ENCODE peak calls at places on chromosomes 1 and 21, in six cellular contexts. V, N, O, Q, Y and R are unnamed samples.
A peak's percentile ranks its signal among the peaks of the same experiment; 100 is the strongest.

GRCh38 chr1:10726355-10726754 is 70.1 kb downstream of the CASZ1 start:
- DNase-seq in V (no peak), N (no peak), O (no peak), Q (no peak), Y (no peak), R (no peak)

GRCh38 chr21:36773111-36773510 is 74.2 kb downstream of the SIM2 start:
- DNase-seq in V (no peak), N (no peak), O (no peak), Q (no peak), Y (no peak), R (no peak)

GRCh38 chr21:44088401-44088780 is 18.8 kb upstream of the PWP2 start:
- DNase-seq in V (no peak), N (no peak), O (no peak), Q (no peak), Y (no peak), R (no peak)

GRCh38 chr1:220819627-220820026 is 32.9 kb downstream of the MTARC1 start:
- DNase-seq in V (no peak), N (no peak), O (no peak), Q (no peak), Y (no peak), R (no peak)

GRCh38 chr1:24009406-24009805 is 29.3 kb upstream of the SRSF10 start:
- DNase-seq in V (no peak), N (peak; percentile 31), O (no peak), Q (no peak), Y (no peak), R (no peak)

GRCh38 chr1:2194898-2195673 is 514 bp upstream of the FAAP20 start:
- DNase-seq in V (peak; percentile 77), N (peak; percentile 93), O (no peak), Q (peak; percentile 80), Y (peak; percentile 92), R (peak; percentile 67)

GRCh38 chr21:35072960-35073359 is 23.9 kb upstream of the RUNX1 start:
- DNase-seq in V (no peak), N (no peak), O (no peak), Q (no peak), Y (no peak), R (no peak)

GRCh38 chr1:27391511-27392095 is 819 bp upstream of the GPR3 start:
- DNase-seq in V (no peak), N (peak; percentile 74), O (no peak), Q (no peak), Y (peak; percentile 69), R (no peak)

GRCh38 chr1:178076607-178077006 is 17.3 kb upstream of the RASAL2 start:
- DNase-seq in V (no peak), N (no peak), O (no peak), Q (no peak), Y (no peak), R (no peak)

GRCh38 chr1:30366914-30367313 is 356.5 kb downstream of the MATN1 start:
- DNase-seq in V (no peak), N (no peak), O (no peak), Q (no peak), Y (no peak), R (no peak)

GRCh38 chr1:39268112-39268581 is 63.7 kb downstream of the MACF1 start:
- DNase-seq in V (no peak), N (peak; percentile 28), O (peak; percentile 63), Q (no peak), Y (peak; percentile 24), R (no peak)

GRCh38 chr1:156709743-156710489 is 4.5 kb upstream of the CRABP2 start:
- DNase-seq in V (no peak), N (no peak), O (no peak), Q (no peak), Y (no peak), R (no peak)

GRCh38 chr1:55720243-55720642 is 505.1 kb upstream of the USP24 start:
- DNase-seq in V (no peak), N (peak; percentile 14), O (no peak), Q (no peak), Y (no peak), R (no peak)

GRCh38 chr1:56200446-56200845 is 378.9 kb downstream of the PLPP3 start:
- DNase-seq in V (no peak), N (no peak), O (no peak), Q (no peak), Y (no peak), R (no peak)

GRCh38 chr1:18632711-18633427 is 2.2 kb downstream of the PAX7 start:
- DNase-seq in V (no peak), N (no peak), O (no peak), Q (no peak), Y (peak; percentile 43), R (no peak)

GRCh38 chr1:116279715-116280114 is 93.3 kb upstream of the ATP1A1 start:
- DNase-seq in V (no peak), N (no peak), O (no peak), Q (no peak), Y (no peak), R (no peak)

GRCh38 chr1:212858461-212859265 is 588 bp downstream of the FLVCR1 start:
- DNase-seq in V (no peak), N (no peak), O (no peak), Q (no peak), Y (no peak), R (no peak)

GRCh38 chr1:17763995-17764394 is 8.9 kb downstream of the ACTL8 start:
- DNase-seq in V (no peak), N (no peak), O (no peak), Q (no peak), Y (no peak), R (no peak)